ENCODE peak calls at places on chromosomes 12 and 14, in nine cellular contexts. One of them, this sample, is unnamed.

GRCh38 chr12:46556820-46557524 is 184.4 kb upstream of the SLC38A2 start:
- DNase-seq in thoracic aorta: no peak
- DNase-seq in HS-5: no peak
- DNase-seq in activated T-helper 1 cell treated with Interleukin-2 at 50 U/mL for 16 hours: no peak
- DNase-seq in stromal cell of bone marrow: peak; percentile 60
- DNase-seq in ACHN: peak; percentile 9
- DNase-seq in retinal pigment epithelial cell: no peak
- DNase-seq in head of caudate nucleus: no peak
- DNase-seq in cardiac muscle cell: no peak
- DNase-seq in this sample: no peak

GRCh38 chr12:48814313-48815280 is 3.7 kb upstream of the CACNB3 start:
- DNase-seq in stromal cell of bone marrow: peak; percentile 70
- DNase-seq in cardiac muscle cell: peak; percentile 86
- DNase-seq in head of caudate nucleus: peak; percentile 62
- DNase-seq in thoracic aorta: no peak
- DNase-seq in HS-5: peak; percentile 46
- DNase-seq in ACHN: peak; percentile 91
- DNase-seq in activated T-helper 1 cell treated with Interleukin-2 at 50 U/mL for 16 hours: peak; percentile 66
- DNase-seq in retinal pigment epithelial cell: no peak
- DNase-seq in this sample: peak; percentile 52

GRCh38 chr14:94322648-94323570 is at the start of gene SERPINA6:
- DNase-seq in cardiac muscle cell: no peak
- DNase-seq in ACHN: peak; percentile 71
- DNase-seq in retinal pigment epithelial cell: no peak
- DNase-seq in stromal cell of bone marrow: no peak
- DNase-seq in thoracic aorta: no peak
- DNase-seq in activated T-helper 1 cell treated with Interleukin-2 at 50 U/mL for 16 hours: no peak
- DNase-seq in head of caudate nucleus: no peak
- DNase-seq in HS-5: no peak
- DNase-seq in this sample: no peak

GRCh38 chr12:32107376-32108267 is 975 bp downstream of the BICD1 start:
- DNase-seq in head of caudate nucleus: peak; percentile 28
- DNase-seq in activated T-helper 1 cell treated with Interleukin-2 at 50 U/mL for 16 hours: no peak
- DNase-seq in HS-5: peak; percentile 66
- DNase-seq in ACHN: peak; percentile 79
- DNase-seq in cardiac muscle cell: peak; percentile 27
- DNase-seq in retinal pigment epithelial cell: no peak
- DNase-seq in stromal cell of bone marrow: no peak
- DNase-seq in thoracic aorta: peak; percentile 8
- DNase-seq in this sample: no peak

GRCh38 chr12:19031032-19031431 is 98.5 kb upstream of the PLEKHA5 start:
- DNase-seq in ACHN: peak; percentile 77
- DNase-seq in cardiac muscle cell: no peak
- DNase-seq in stromal cell of bone marrow: peak; percentile 79
- DNase-seq in retinal pigment epithelial cell: no peak
- DNase-seq in HS-5: peak; percentile 93
- DNase-seq in head of caudate nucleus: no peak
- DNase-seq in activated T-helper 1 cell treated with Interleukin-2 at 50 U/mL for 16 hours: no peak
- DNase-seq in thoracic aorta: no peak
- DNase-seq in this sample: no peak

GRCh38 chr12:108616941-108617858 is 16.5 kb downstream of the SELPLG start:
- DNase-seq in cardiac muscle cell: no peak
- DNase-seq in activated T-helper 1 cell treated with Interleukin-2 at 50 U/mL for 16 hours: peak; percentile 47
- DNase-seq in HS-5: no peak
- DNase-seq in ACHN: peak; percentile 30
- DNase-seq in stromal cell of bone marrow: no peak
- DNase-seq in thoracic aorta: no peak
- DNase-seq in retinal pigment epithelial cell: no peak
- DNase-seq in head of caudate nucleus: peak; percentile 44
- DNase-seq in this sample: peak; percentile 61

GRCh38 chr12:13887774-13888388 is 93.5 kb downstream of the GRIN2B start:
- DNase-seq in ACHN: no peak
- DNase-seq in HS-5: no peak
- DNase-seq in head of caudate nucleus: no peak
- DNase-seq in cardiac muscle cell: no peak
- DNase-seq in activated T-helper 1 cell treated with Interleukin-2 at 50 U/mL for 16 hours: no peak
- DNase-seq in retinal pigment epithelial cell: no peak
- DNase-seq in stromal cell of bone marrow: no peak
- DNase-seq in thoracic aorta: no peak
- DNase-seq in this sample: no peak

GRCh38 chr12:54037360-54038259 is 4.8 kb downstream of the HOXC5 start:
- DNase-seq in HS-5: no peak
- DNase-seq in thoracic aorta: no peak
- DNase-seq in stromal cell of bone marrow: no peak
- DNase-seq in cardiac muscle cell: no peak
- DNase-seq in retinal pigment epithelial cell: no peak
- DNase-seq in ACHN: no peak
- DNase-seq in head of caudate nucleus: no peak
- DNase-seq in activated T-helper 1 cell treated with Interleukin-2 at 50 U/mL for 16 hours: no peak
- DNase-seq in this sample: no peak

GRCh38 chr14:55840821-55841220 is 260.8 kb downstream of the KTN1 start:
- DNase-seq in thoracic aorta: no peak
- DNase-seq in HS-5: no peak
- DNase-seq in activated T-helper 1 cell treated with Interleukin-2 at 50 U/mL for 16 hours: no peak
- DNase-seq in head of caudate nucleus: no peak
- DNase-seq in retinal pigment epithelial cell: no peak
- DNase-seq in cardiac muscle cell: no peak
- DNase-seq in stromal cell of bone marrow: no peak
- DNase-seq in ACHN: no peak
- DNase-seq in this sample: no peak